ENCODE peak calls at places on chromosomes 4 and X, in five cellular contexts. R is K562, Y is HepG2, U is HCT116, J is A549. T is an unnamed sample.

GRCh38 chr4:41133619-41134018 is 80.7 kb downstream of the APBB2 start:
- DNase-seq in J (no peak), R (no peak), Y (no peak), U (no peak), T (peak)

GRCh38 chrX:151488677-151489076 is 74.8 kb upstream of the PASD1 start:
- DNase-seq in U (peak), Y (peak), R (peak), J (peak), T (peak)

GRCh38 chr4:172188248-172188976 is 375.2 kb downstream of the GALNTL6 start:
- DNase-seq in U (no peak), R (no peak), Y (peak), J (peak), T (no peak)

GRCh38 chr4:149113804-149114430 is 671.7 kb upstream of the NR3C2 start:
- DNase-seq in R (no peak), Y (no peak), J (no peak), U (no peak), T (no peak)

GRCh38 chrX:23931149-23931604 is 23.4 kb downstream of the CXorf58 start:
- DNase-seq in U (no peak), J (peak), Y (no peak), R (no peak), T (no peak)

GRCh38 chr4:65645185-65645584 is 25.1 kb downstream of the EPHA5 start:
- DNase-seq in U (no peak), Y (no peak), J (peak), R (no peak), T (no peak)

GRCh38 chrX:40068048-40068447 is 29.7 kb downstream of the BCOR start:
- DNase-seq in J (peak), R (no peak), U (no peak), Y (no peak), T (no peak)

GRCh38 chrX:74514384-74514783 is 93.1 kb downstream of the SLC16A2 start:
- DNase-seq in Y (peak), R (no peak), U (no peak), J (no peak), T (peak)

GRCh38 chr4:57071340-57071739 is 38.8 kb downstream of the IGFBP7 start:
- DNase-seq in Y (no peak), J (no peak), R (no peak), U (no peak), T (no peak)

GRCh38 chrX:40368611-40369061 is 212.1 kb upstream of the ATP6AP2 start:
- DNase-seq in R (no peak), U (no peak), Y (no peak), J (no peak), T (no peak)

GRCh38 chrX:120213438-120214265 is 37.0 kb upstream of the ZBTB33 start:
- DNase-seq in Y (peak), U (peak), J (peak), R (peak), T (peak)

GRCh38 chr4:119785963-119786362 is 157.4 kb upstream of the PDE5A start:
- DNase-seq in R (no peak), J (peak), Y (peak), U (peak), T (peak)

GRCh38 chr4:134326866-134327265 is 125.3 kb upstream of the PABPC4L start:
- DNase-seq in Y (no peak), R (peak), U (no peak), J (no peak), T (no peak)

GRCh38 chr4:166045457-166045856 is 172.4 kb downstream of the TLL1 start:
- DNase-seq in R (no peak), Y (no peak), U (no peak), J (no peak), T (no peak)

GRCh38 chrX:113514906-113515305 is 674.3 kb upstream of the AMOT start:
- DNase-seq in U (no peak), R (no peak), Y (peak), J (no peak), T (peak)

GRCh38 chr4:3192188-3192587 is 56.8 kb upstream of the MSANTD1 start:
- DNase-seq in R (no peak), U (no peak), Y (no peak), J (no peak), T (no peak)

GRCh38 chr4:82905205-82905604 is 4.7 kb downstream of the THAP9 start:
- DNase-seq in R (peak), Y (no peak), J (no peak), U (no peak), T (no peak)

GRCh38 chr4:84792366-84793301 is 173.9 kb downstream of the WDFY3 start:
- DNase-seq in U (no peak), J (no peak), R (no peak), Y (no peak), T (no peak)

GRCh38 chrX:11159149-11159548 is 48.0 kb downstream of the HCCS start:
- DNase-seq in U (no peak), Y (no peak), R (peak), J (no peak), T (no peak)

GRCh38 chr4:106284227-106284626 is 31.8 kb downstream of the TBCK start:
- DNase-seq in J (no peak), R (no peak), U (no peak), Y (no peak), T (no peak)

GRCh38 chr4:21290562-21290961 is 590.3 kb downstream of the PACRGL start:
- DNase-seq in R (no peak), Y (no peak), U (no peak), J (no peak), T (no peak)

GRCh38 chr4:55397521-55398321 is 2.0 kb downstream of the TMEM165 start:
- DNase-seq in U (no peak), Y (no peak), R (no peak), J (no peak), T (no peak)

GRCh38 chr4:136241221-136241986 is 1290.9 kb downstream of the PCDH18 start:
- DNase-seq in U (no peak), Y (no peak), J (no peak), R (no peak), T (no peak)

GRCh38 chr4:149047368-149047767 is 605.2 kb upstream of the NR3C2 start:
- DNase-seq in J (no peak), Y (no peak), U (no peak), R (no peak), T (no peak)

GRCh38 chr4:157050561-157050960 is 25.4 kb upstream of the GLRB start:
- DNase-seq in Y (no peak), R (no peak), U (no peak), J (no peak), T (no peak)

GRCh38 chr4:99457270-99457669 is 22.1 kb upstream of the ADH7 start:
- DNase-seq in Y (no peak), U (no peak), R (peak), J (no peak), T (no peak)

GRCh38 chrX:149199734-149200133 is 305.4 kb downstream of the IDS start:
- DNase-seq in J (no peak), U (no peak), Y (no peak), R (no peak), T (no peak)

GRCh38 chr4:87978656-87979055 is 3.1 kb downstream of the SPP1 start:
- DNase-seq in J (peak), U (no peak), Y (no peak), R (peak), T (no peak)

GRCh38 chr4:152983221-152983620 is 47.1 kb downstream of the FHDC1 start:
- DNase-seq in U (no peak), J (no peak), Y (no peak), R (peak), T (peak)

GRCh38 chrX:24774650-24775049 is 80.9 kb downstream of the POLA1 start:
- DNase-seq in U (no peak), R (no peak), Y (no peak), J (no peak), T (no peak)

GRCh38 chr4:153204247-153205027 is at the start of gene TRIM2:
- DNase-seq in Y (peak), U (peak), J (no peak), R (peak), T (peak)

GRCh38 chr4:16113741-16114140 is 29.9 kb upstream of the PROM1 start:
- DNase-seq in J (no peak), Y (no peak), U (no peak), R (no peak), T (no peak)

GRCh38 chr4:22969314-22969896 is 276.7 kb downstream of the GBA3 start:
- DNase-seq in U (no peak), J (peak), Y (peak), R (no peak), T (peak)

GRCh38 chrX:68461541-68461940 is 28.2 kb upstream of the OPHN1 start:
- DNase-seq in R (no peak), Y (no peak), J (no peak), U (no peak), T (no peak)

GRCh38 chr4:153748378-153748777 is 11.4 kb downstream of the RNF175 start:
- DNase-seq in Y (no peak), U (no peak), R (no peak), J (no peak), T (no peak)

GRCh38 chr4:113781439-113782040 is 20.0 kb upstream of the CAMK2D start:
- DNase-seq in R (no peak), Y (no peak), J (peak), U (no peak), T (peak)

DNA sequence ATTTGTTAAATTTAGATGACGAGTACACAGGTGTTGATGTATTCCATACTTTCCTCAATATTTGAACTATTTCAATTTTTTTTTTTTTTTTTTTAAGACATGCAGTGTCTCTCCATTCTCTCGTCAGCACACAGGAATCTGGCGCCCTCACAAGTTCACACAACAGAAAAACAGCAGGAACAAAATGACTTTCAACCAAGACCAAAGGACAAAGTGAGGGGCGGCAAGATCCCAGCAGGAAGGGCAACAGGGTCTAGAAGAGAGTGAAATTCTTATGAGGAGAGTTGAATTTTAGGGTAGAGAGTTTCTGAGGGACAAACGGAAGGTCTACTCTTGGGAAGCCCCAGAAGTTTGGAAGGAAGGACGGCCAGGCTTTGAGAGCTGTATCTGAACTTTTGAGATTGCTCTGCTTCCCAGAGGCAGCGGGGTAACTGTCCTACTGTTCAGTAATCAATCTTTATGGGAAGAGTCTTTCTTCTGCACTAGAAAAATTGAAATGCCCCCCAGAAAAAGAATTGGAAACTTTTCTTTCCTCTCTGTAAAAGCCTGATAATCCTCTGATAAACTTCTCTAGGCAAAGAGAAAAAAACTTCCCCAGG is 760.2 kb downstream of the RAB28 start:
- DNase-seq in U (no peak), J (no peak), Y (no peak), R (no peak), T (peak)
- TF ChIP-seq CTCF in U (peak), J (no peak), Y (peak), R (no peak), T (peak)

GRCh38 chr4:143405197-143405730 is 68.6 kb downstream of the GAB1 start:
- DNase-seq in Y (no peak), U (no peak), R (no peak), J (no peak), T (no peak)
- TF ChIP-seq REST in Y (no peak), U (no peak), R (no peak), J (no peak), T (no peak)

GRCh38 chr4:174437324-174437723 is 85.0 kb downstream of the HPGD start:
- DNase-seq in U (no peak), R (no peak), J (peak), Y (no peak), T (no peak)
- H3K27ac ChIP-seq in U (no peak), R (no peak), J (peak), Y (no peak), T (no peak)

GRCh38 chr4:4762909-4763814 is 96.3 kb upstream of the MSX1 start:
- DNase-seq in U (peak), J (peak), Y (no peak), R (no peak), T (peak)
- TF ChIP-seq CTCF in U (no peak), J (no peak), Y (no peak), R (no peak), T (no peak)